ENCODE peak calls at places on chromosomes 6 and 20, in seven cellular contexts. R is neural progenitor cell, T is aorta, U is breast epithelium, B is pancreas, I is spleen, L is HCT116. H is an unnamed sample.

GRCh38 chr20:23397961-23398360 is 23.3 kb downstream of the NAPB start:
- DNase-seq in R (no peak), T (no peak), U (no peak), B (no peak), I (no peak), L (no peak), H (no peak)

GRCh38 chr20:53916173-53916512 is 154.3 kb downstream of the BCAS1 start:
- DNase-seq in R (no peak), T (no peak), U (no peak), B (no peak), I (no peak), L (no peak), H (no peak)

GRCh38 chr6:24520929-24521546 is 26.3 kb downstream of the ALDH5A1 start:
- DNase-seq in R (peak; percentile 67), T (peak; percentile 68), U (no peak), B (peak; percentile 71), I (peak; percentile 82), L (peak; percentile 23), H (peak; percentile 69)

GRCh38 chr20:4864292-4864691 is 137.0 kb downstream of the SLC23A2 start:
- DNase-seq in R (no peak), T (no peak), U (no peak), B (no peak), I (no peak), L (no peak), H (no peak)

GRCh38 chr6:84193140-84193708 is 34.2 kb downstream of the CEP162 start:
- DNase-seq in R (no peak), T (no peak), U (no peak), B (no peak), I (no peak), L (peak; percentile 85), H (no peak)

GRCh38 chr6:148251286-148251685 is 91.4 kb upstream of the SASH1 start:
- DNase-seq in R (peak; percentile 35), T (no peak), U (no peak), B (no peak), I (no peak), L (no peak), H (no peak)

GRCh38 chr6:20817806-20818320 is 283.6 kb downstream of the CDKAL1 start:
- DNase-seq in R (no peak), T (no peak), U (no peak), B (no peak), I (no peak), L (no peak), H (no peak)

GRCh38 chr20:63290677-63291472 is 2.1 kb upstream of the COL20A1 start:
- DNase-seq in R (peak; percentile 72), T (peak; percentile 52), U (no peak), B (peak; percentile 91), I (no peak), L (peak; percentile 13), H (no peak)

GRCh38 chr6:17013701-17014100 is 88.1 kb upstream of the STMND1 start:
- DNase-seq in R (no peak), T (no peak), U (no peak), B (no peak), I (no peak), L (no peak), H (no peak)

GRCh38 chr20:54194724-54195438 is 13.0 kb upstream of the PFDN4 start:
- DNase-seq in R (no peak), T (no peak), U (no peak), B (no peak), I (no peak), L (no peak), H (no peak)

GRCh38 chr6:5243069-5243468 is 17.7 kb downstream of the LYRM4 start:
- DNase-seq in R (no peak), T (no peak), U (no peak), B (no peak), I (no peak), L (no peak), H (no peak)

GRCh38 chr6:144899161-144899560 is 614.0 kb downstream of the UTRN start:
- DNase-seq in R (no peak), T (no peak), U (no peak), B (no peak), I (no peak), L (no peak), H (no peak)

GRCh38 chr20:24027229-24027628 is 38.6 kb upstream of the GGTLC1 start:
- DNase-seq in R (no peak), T (peak; percentile 79), U (peak; percentile 33), B (no peak), I (peak; percentile 89), L (no peak), H (peak; percentile 61)

GRCh38 chr20:14522595-14522994 is 185.2 kb upstream of the FLRT3 start:
- DNase-seq in R (no peak), T (no peak), U (no peak), B (no peak), I (no peak), L (no peak), H (no peak)

GRCh38 chr20:14523090-14523489 is 185.7 kb upstream of the FLRT3 start:
- DNase-seq in R (no peak), T (no peak), U (no peak), B (no peak), I (no peak), L (no peak), H (no peak)

GRCh38 chr20:14521016-14521415 is 183.6 kb upstream of the FLRT3 start:
- DNase-seq in R (no peak), T (no peak), U (no peak), B (no peak), I (no peak), L (no peak), H (no peak)

GRCh38 chr20:14521436-14521835 is 184.0 kb upstream of the FLRT3 start:
- DNase-seq in R (no peak), T (no peak), U (no peak), B (no peak), I (no peak), L (no peak), H (no peak)

DNA sequence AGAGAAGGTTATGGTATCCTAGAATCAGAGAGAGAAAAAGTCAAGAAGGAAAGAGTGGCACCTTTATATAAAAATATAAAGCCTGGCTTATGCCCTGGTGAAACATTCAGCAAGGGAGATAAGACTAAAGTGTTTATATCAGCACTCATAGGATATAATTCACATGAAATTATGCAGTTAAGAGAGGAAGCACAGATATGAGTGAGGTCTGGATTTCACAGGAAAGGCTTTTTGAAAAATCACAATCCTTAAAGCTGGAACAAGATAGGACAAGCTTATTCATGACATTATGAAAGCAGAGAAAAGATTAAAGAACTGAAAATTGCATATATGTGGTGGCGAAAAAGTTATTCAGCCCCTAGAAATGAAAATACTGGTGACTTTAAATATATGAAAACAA is 181.2 kb upstream of the FLRT3 start:
- DNase-seq in R (no peak), T (no peak), U (no peak), B (no peak), I (no peak), L (no peak), H (no peak)
- H3K36me3 ChIP-seq in R (no peaks in the 10 kb centered on the region), T (no peaks in the 10 kb centered on the region), U (no peaks in the 10 kb centered on the region), B (no peaks in the 10 kb centered on the region), I (no peaks in the 10 kb centered on the region), L (no peaks in the 10 kb centered on the region), H (no peaks in the 10 kb centered on the region)

DNA sequence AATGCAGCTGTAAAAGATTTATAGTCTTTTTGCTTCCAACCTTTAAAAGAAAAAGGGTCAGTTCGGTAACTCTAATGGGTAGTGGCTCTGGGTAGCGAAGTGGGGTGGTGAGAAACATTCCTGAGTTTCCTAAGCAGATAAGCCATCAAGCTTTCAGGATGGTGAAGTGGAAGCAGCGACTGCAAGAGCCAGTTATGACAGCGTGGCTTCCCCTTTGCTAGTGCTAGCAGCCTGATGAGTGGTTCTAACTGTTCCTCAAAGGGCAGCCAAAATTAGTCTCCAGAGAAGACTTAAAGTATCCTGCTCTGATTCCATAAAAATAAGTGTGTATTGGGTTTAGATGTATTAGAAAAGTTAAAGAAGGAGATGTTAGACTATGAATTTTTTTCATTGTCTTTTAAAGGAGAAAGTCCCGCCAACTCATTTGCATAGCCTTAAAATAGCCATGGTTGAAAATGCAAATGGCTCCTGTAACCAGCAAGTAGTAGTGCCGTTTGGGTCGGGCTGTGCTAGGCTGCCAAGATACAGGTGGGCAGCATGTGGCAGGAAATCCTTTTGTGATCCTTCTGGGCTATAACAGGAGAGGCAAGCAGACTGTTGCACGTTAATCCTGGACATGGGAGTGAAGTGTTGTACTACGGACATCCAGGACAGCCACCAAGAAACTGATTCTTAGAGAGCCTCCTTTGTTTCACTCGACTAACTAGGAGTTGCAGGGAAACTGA is 18.0 kb downstream of the ELOVL2 start:
- DNase-seq in R (peak; percentile 45), T (no peak), U (no peak), B (no peak), I (no peak), L (no peak), H (no peak)
- H3K4me3 ChIP-seq in R (peak overlapping the region; percentile 32), T (no peak overlapping the region), U (no peak overlapping the region), B (no peak overlapping the region), I (no peak overlapping the region), L (no peak overlapping the region), H (no peak overlapping the region)

GRCh38 chr6:125802943-125803377 is 12.2 kb downstream of the NCOA7 start:
- DNase-seq in R (no peak), T (no peak), U (no peak), B (no peak), I (no peak), L (no peak), H (no peak)

GRCh38 chr6:125804264-125804663 is 13.5 kb downstream of the NCOA7 start:
- DNase-seq in R (no peak), T (no peak), U (no peak), B (no peak), I (no peak), L (no peak), H (no peak)

GRCh38 chr6:125797934-125798444 is 7.2 kb downstream of the NCOA7 start:
- DNase-seq in R (no peak), T (no peak), U (no peak), B (no peak), I (no peak), L (no peak), H (no peak)

GRCh38 chr6:125798734-125799510 is 8.2 kb downstream of the NCOA7 start:
- DNase-seq in R (no peak), T (no peak), U (no peak), B (no peak), I (no peak), L (no peak), H (no peak)

GRCh38 chr6:125802383-125802782 is 11.6 kb downstream of the NCOA7 start:
- DNase-seq in R (no peak), T (no peak), U (no peak), B (no peak), I (no peak), L (no peak), H (no peak)
- H3K27ac ChIP-seq in R (no peak overlapping the region), T (no peak overlapping the region), U (no peak overlapping the region), B (peak overlapping the region; percentile 47), I (peak overlapping the region; percentile 78), L (no peak overlapping the region), H (peak overlapping the region; percentile 20)

GRCh38 chr6:37373822-37374514 is 20.2 kb downstream of the RNF8 start:
- DNase-seq in R (no peak), T (no peak), U (no peak), B (no peak), I (no peak), L (no peak), H (no peak)

GRCh38 chr6:37368961-37369320 is 15.2 kb downstream of the RNF8 start:
- DNase-seq in R (no peak), T (no peak), U (no peak), B (no peak), I (no peak), L (no peak), H (no peak)

GRCh38 chr6:37369321-37370196 is 15.8 kb downstream of the RNF8 start:
- DNase-seq in R (no peak), T (no peak), U (no peak), B (no peak), I (no peak), L (no peak), H (no peak)

GRCh38 chr6:37371158-37372083 is 17.6 kb downstream of the RNF8 start:
- DNase-seq in R (no peak), T (no peak), U (peak; percentile 24), B (no peak), I (no peak), L (no peak), H (no peak)

GRCh38 chr6:37372116-37372515 is 18.3 kb downstream of the RNF8 start:
- DNase-seq in R (no peak), T (no peak), U (no peak), B (no peak), I (no peak), L (no peak), H (no peak)
- H3K36me3 ChIP-seq in R (no peaks in the 10 kb centered on the region), T (peaks cover 2% of the 10 kb centered on the region), U (no peaks in the 10 kb centered on the region), B (peaks cover 6% of the 10 kb centered on the region), I (peaks cover 17% of the 10 kb centered on the region), L (peaks cover 19% of the 10 kb centered on the region), H (peaks cover 40% of the 10 kb centered on the region)